ENCODE peak calls at places on chromosomes 1 and 21, in ten cellular contexts. N, I, V, X, D, R, H, F, T and J are unnamed samples.

GRCh38 chr1:221442056-221442455 is 299.8 kb downstream of the DUSP10 start:
- DNase-seq in H (no peak), N (no peak), I (no peak), X (no peak), T (no peak), V (no peak), F (no peak), D (no peak), R (no peak), J (no peak)

GRCh38 chr21:43712268-43712942 is 6.5 kb upstream of the PDXK start:
- DNase-seq in T (no peak), N (peak), H (peak), X (no peak), V (peak), R (no peak), D (no peak), F (peak), I (no peak), J (peak)

GRCh38 chr1:202348509-202349262 is at the start of gene PPP1R12B:
- DNase-seq in X (peak), N (peak), H (peak), R (peak), D (peak), T (peak), V (peak), F (peak), I (peak), J (peak)

GRCh38 chr1:234885601-234886000 is 243.0 kb downstream of the TOMM20 start:
- DNase-seq in X (no peak), N (no peak), F (no peak), I (no peak), V (no peak), T (no peak), R (no peak), H (no peak), D (no peak), J (no peak)

GRCh38 chr1:36306210-36306901 is at the start of gene SH3D21:
- DNase-seq in I (peak), D (peak), R (peak), H (peak), N (no peak), V (peak), T (no peak), F (peak), X (no peak), J (peak)

GRCh38 chr1:47940321-47940720 is 56.9 kb downstream of the TRABD2B start:
- DNase-seq in H (no peak), I (no peak), T (no peak), N (no peak), X (no peak), F (no peak), R (no peak), D (no peak), V (no peak), J (no peak)

GRCh38 chr21:38721983-38722382 is 83.7 kb upstream of the ETS2 start:
- DNase-seq in R (no peak), V (no peak), I (no peak), N (peak), X (no peak), D (no peak), F (no peak), H (no peak), T (no peak), J (no peak)

GRCh38 chr1:198858026-198858425 is 219.2 kb downstream of the PTPRC start:
- DNase-seq in V (no peak), D (no peak), T (no peak), H (no peak), I (no peak), R (no peak), X (no peak), F (no peak), N (no peak), J (no peak)

GRCh38 chr1:77218477-77219165 is 609 bp downstream of the PIGK start:
- DNase-seq in N (no peak), D (no peak), R (no peak), T (no peak), F (no peak), V (no peak), X (no peak), I (no peak), H (no peak), J (no peak)

GRCh38 chr21:42107881-42108553 is 36.9 kb downstream of the UMODL1 start:
- DNase-seq in X (peak), V (peak), I (peak), H (peak), T (peak), F (peak), N (peak), R (peak), D (peak), J (peak)

GRCh38 chr1:8816306-8816705 is 1.1 kb downstream of the RERE start:
- DNase-seq in N (peak), F (no peak), R (no peak), I (no peak), V (no peak), X (no peak), H (no peak), D (no peak), T (no peak), J (no peak)

GRCh38 chr1:162276493-162276892 is 100.2 kb downstream of the SPATA46 start:
- DNase-seq in X (no peak), V (no peak), H (no peak), F (no peak), D (no peak), I (no peak), N (peak), R (peak), T (no peak), J (no peak)

GRCh38 chr1:170134606-170135005 is 11.2 kb upstream of the NTMT2 start:
- DNase-seq in H (no peak), X (no peak), F (no peak), R (no peak), I (no peak), N (no peak), D (no peak), T (no peak), V (no peak), J (no peak)

GRCh38 chr1:20632386-20632785 is 872 bp upstream of the PINK1 start:
- DNase-seq in X (no peak), I (no peak), T (no peak), V (no peak), F (no peak), R (no peak), N (no peak), D (no peak), H (no peak), J (no peak)

GRCh38 chr1:34406377-34406776 is 229.7 kb downstream of the C1orf94 start:
- DNase-seq in X (no peak), R (peak), V (no peak), H (no peak), T (no peak), N (no peak), D (no peak), I (no peak), F (no peak), J (no peak)

GRCh38 chr1:201696217-201696761 is 132.7 kb upstream of the IPO9 start:
- DNase-seq in I (no peak), R (no peak), X (no peak), V (peak), N (peak), T (no peak), D (no peak), F (peak), H (no peak), J (no peak)

GRCh38 chr1:169207825-169208520 is 101.5 kb downstream of the ATP1B1 start:
- DNase-seq in N (peak), D (no peak), X (no peak), T (no peak), R (no peak), I (no peak), V (no peak), F (no peak), H (no peak), J (no peak)

GRCh38 chr21:44455524-44456206 is 355 bp downstream of the LRRC3 start:
- DNase-seq in F (peak), I (no peak), T (peak), R (peak), V (peak), H (peak), D (no peak), N (peak), X (no peak), J (peak)

GRCh38 chr1:29679316-29679715 is 443.0 kb downstream of the PTPRU start:
- DNase-seq in R (no peak), H (peak), V (no peak), T (no peak), F (no peak), X (no peak), N (no peak), I (no peak), D (no peak), J (no peak)

GRCh38 chr1:15956150-15956549 is 19.8 kb downstream of the ZBTB17 start:
- DNase-seq in T (no peak), X (no peak), N (peak), H (no peak), F (no peak), I (no peak), V (no peak), D (no peak), R (no peak), J (no peak)

GRCh38 chr1:111707906-111708305 is 31.3 kb downstream of the INKA2 start:
- DNase-seq in F (no peak), R (no peak), H (no peak), N (peak), X (no peak), D (no peak), V (no peak), I (no peak), T (no peak), J (no peak)

GRCh38 chr1:44417351-44418021 is 12.4 kb downstream of the RNF220 start:
- DNase-seq in I (no peak), H (peak), X (no peak), V (no peak), T (no peak), R (peak), D (no peak), F (peak), N (peak), J (no peak)

GRCh38 chr1:52007228-52008073 is 17.0 kb upstream of the RAB3B start:
- DNase-seq in I (no peak), V (no peak), H (no peak), D (no peak), T (no peak), N (peak), R (no peak), X (no peak), F (no peak), J (no peak)